ENCODE peak calls at places on chromosomes 1 and 21, in four cellular contexts. B is MM.1S, E is PC-3, V is SK-N-SH. Q is an unnamed sample. For H3K9me2, the result is how much of the 10 kb centered on the place peaks cover.

GRCh38 chr1:160407819-160408801 is 7.7 kb downstream of the VANGL2 start:
- DNase-seq in B (no peak), E (peak), V (peak), Q (peak)

GRCh38 chr1:110040548-110040947 is 6.1 kb downstream of the STRIP1 start:
- DNase-seq in B (no peak), E (no peak), V (no peak), Q (no peak)

GRCh38 chr1:168507271-168507670 is 36.5 kb downstream of the XCL2 start:
- DNase-seq in B (no peak), E (no peak), V (no peak), Q (no peak)

GRCh38 chr1:109229531-109230127 is 15.9 kb downstream of the SARS1 start:
- DNase-seq in B (no peak), E (no peak), V (no peak), Q (no peak)

GRCh38 chr21:41601573-41602371 is 93.8 kb upstream of the TMPRSS2 start:
- DNase-seq in B (no peak), E (peak), V (no peak), Q (no peak)

GRCh38 chr1:212260557-212261342 is 24.5 kb upstream of the PPP2R5A start:
- DNase-seq in B (no peak), E (peak), V (no peak), Q (peak)

GRCh38 chr1:12057940-12058687 is 5.0 kb upstream of the TNFRSF8 start:
- DNase-seq in B (no peak), E (no peak), V (no peak), Q (no peak)

GRCh38 chr1:214438530-214438929 is 112.9 kb downstream of the PTPN14 start:
- DNase-seq in B (no peak), E (no peak), V (no peak), Q (no peak)

GRCh38 chr1:119327066-119327435 is 41.5 kb upstream of the HAO2 start:
- DNase-seq in B (peak), E (no peak), V (no peak), Q (no peak)

GRCh38 chr1:228353601-228354371 is 52.8 kb downstream of the TRIM11 start:
- DNase-seq in B (no peak), E (no peak), V (no peak), Q (no peak)

GRCh38 chr1:233647625-233648024 is 33.7 kb downstream of the KCNK1 start:
- DNase-seq in B (no peak), E (no peak), V (no peak), Q (no peak)

GRCh38 chr1:87176514-87176913 is 152.2 kb upstream of the LMO4 start:
- DNase-seq in B (no peak), E (no peak), V (no peak), Q (no peak)

GRCh38 chr1:235679644-235680043 is 30.1 kb upstream of the GNG4 start:
- DNase-seq in B (no peak), E (no peak), V (no peak), Q (no peak)

GRCh38 chr1:67536957-67537646 is 106.9 kb upstream of the SERBP1 start:
- DNase-seq in B (no peak), E (no peak), V (no peak), Q (no peak)

GRCh38 chr1:155940531-155940992 is 876 bp upstream of the RXFP4 start:
- DNase-seq in B (no peak), E (peak), V (peak), Q (peak)

GRCh38 chr1:150006881-150007401 is 3.6 kb downstream of the OTUD7B start:
- DNase-seq in B (no peak), E (peak), V (no peak), Q (no peak)

GRCh38 chr1:47226121-47226977 is 5.7 kb downstream of the TAL1 start:
- DNase-seq in B (no peak), E (no peak), V (no peak), Q (no peak)

GRCh38 chr1:198693321-198693720 is 54.5 kb downstream of the PTPRC start:
- DNase-seq in B (no peak), E (no peak), V (no peak), Q (no peak)

GRCh38 chr21:31677047-31677446 is 17.6 kb downstream of the SOD1 start:
- DNase-seq in B (no peak), E (no peak), V (no peak), Q (no peak)

GRCh38 chr1:150544204-150544603 is 5.0 kb upstream of the ADAMTSL4 start:
- DNase-seq in B (peak), E (no peak), V (peak), Q (no peak)

GRCh38 chr1:29767769-29768425 is 531.6 kb downstream of the PTPRU start:
- DNase-seq in B (no peak), E (no peak), V (no peak), Q (no peak)

GRCh38 chr1:177137814-177138213 is 26.7 kb downstream of the ASTN1 start:
- DNase-seq in B (no peak), E (no peak), V (no peak), Q (no peak)
- TF ChIP-seq CTCF in B (no peak), E (no peak), V (no peak), Q (no peak)

DNA sequence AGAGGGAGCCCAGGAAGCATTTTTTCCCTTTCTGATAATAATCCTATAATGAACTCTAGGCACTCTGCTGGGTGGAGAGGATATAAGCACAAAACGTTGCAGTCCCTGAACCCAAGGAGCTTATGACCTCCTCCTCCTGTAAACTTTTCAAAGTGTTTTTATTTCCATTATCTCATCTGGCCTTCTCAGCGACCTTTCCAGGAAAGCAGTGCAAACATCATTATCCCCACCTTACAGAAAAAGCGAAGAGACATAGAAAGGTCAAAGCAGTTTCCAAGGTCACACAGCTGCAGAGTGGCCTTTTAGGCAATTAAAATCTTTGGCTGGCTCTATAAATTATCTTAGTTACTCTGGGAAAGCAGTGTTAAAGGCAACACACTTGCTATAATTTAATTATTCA is 63.8 kb downstream of the OLFML3 start:
- DNase-seq in B (no peak), E (no peak), V (no peak), Q (no peak)
- H3K9me2 ChIP-seq in B (under half), E (under half), V (under half), Q (under half)

GRCh38 chr1:24725209-24725651 is 20.0 kb upstream of the CLIC4 start:
- DNase-seq in B (no peak), E (peak), V (no peak), Q (peak)
- H3K27ac ChIP-seq in B (no peak), E (peak), V (no peak), Q (peak)

GRCh38 chr1:54054438-54054749 is 986 bp downstream of the TCEANC2 start:
- DNase-seq in B (no peak), E (no peak), V (no peak), Q (no peak)
- TF ChIP-seq CTCF in B (no peak), E (no peak), V (no peak), Q (no peak)

DNA sequence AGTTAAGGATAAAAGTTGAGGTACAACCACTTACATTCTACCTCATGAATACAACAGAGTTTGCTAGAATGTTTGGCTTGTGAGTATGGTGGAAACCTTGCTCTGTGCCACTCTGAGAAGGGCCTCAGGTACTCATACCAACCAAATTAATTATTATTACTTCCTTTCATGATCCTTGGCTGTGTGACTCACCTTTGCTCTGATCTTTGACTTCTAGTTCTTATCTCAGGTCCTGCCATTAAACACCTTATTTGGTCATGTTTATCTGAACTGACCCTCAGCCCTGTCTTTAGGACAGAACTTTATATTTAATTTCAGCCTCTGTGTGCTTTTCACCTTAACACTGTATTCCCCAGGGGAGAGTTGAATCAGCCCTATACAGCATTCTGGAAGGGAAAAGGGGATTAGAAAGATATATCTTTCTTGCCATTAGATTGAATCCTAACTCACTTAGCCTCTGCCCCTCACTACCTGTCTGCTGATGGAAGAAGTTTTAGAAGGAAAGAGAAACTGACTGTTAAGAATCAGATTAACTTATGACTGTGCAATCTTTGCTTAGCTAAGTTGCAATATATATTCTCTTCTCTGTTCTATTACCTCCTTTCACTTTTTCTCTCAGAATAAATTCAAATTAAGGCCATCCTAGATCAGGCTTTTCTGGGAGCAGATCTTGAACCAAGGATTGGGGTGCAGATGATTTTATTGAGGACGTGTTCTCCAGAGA is 260.4 kb upstream of the DPYD start:
- DNase-seq in B (no peak), E (no peak), V (no peak), Q (no peak)
- H3K9me2 ChIP-seq in B (under half), E (under half), V (under half), Q (under half)

GRCh38 chr1:18288609-18289219 is 181.1 kb downstream of the IGSF21 start:
- DNase-seq in B (no peak), E (no peak), V (peak), Q (no peak)

GRCh38 chr1:18292531-18292930 is 184.9 kb downstream of the IGSF21 start:
- DNase-seq in B (no peak), E (no peak), V (no peak), Q (no peak)

GRCh38 chr1:18293291-18293690 is 185.7 kb downstream of the IGSF21 start:
- DNase-seq in B (no peak), E (no peak), V (no peak), Q (no peak)

GRCh38 chr1:18289597-18289996 is 182.0 kb downstream of the IGSF21 start:
- DNase-seq in B (no peak), E (no peak), V (no peak), Q (no peak)

GRCh38 chr1:18290740-18291412 is 183.3 kb downstream of the IGSF21 start:
- DNase-seq in B (no peak), E (no peak), V (no peak), Q (no peak)
- H3K27ac ChIP-seq in B (no peak), E (no peak), V (no peak), Q (no peak)

GRCh38 chr21:34073032-34073748 is at the start of the genes MRPS6 and SLC5A3:
- DNase-seq in B (peak), E (peak), V (peak), Q (peak)
- TF ChIP-seq CTCF in B (no peak), E (no peak), V (no peak), Q (no peak)

GRCh38 chr1:181607524-181607923 is 124.2 kb downstream of the CACNA1E start:
- DNase-seq in B (no peak), E (no peak), V (no peak), Q (no peak)
- H3K9me2 ChIP-seq in B (under half), E (under half), V (under half), Q (under half)

GRCh38 chr1:93846929-93847810 is 31.8 kb downstream of the DNTTIP2 start:
- DNase-seq in B (peak), E (peak), V (peak), Q (peak)
- H3K27ac ChIP-seq in B (peak), E (peak), V (peak), Q (peak)

GRCh38 chr1:13829152-13829769 is 129.3 kb downstream of the PRDM2 start:
- DNase-seq in B (no peak), E (peak), V (peak), Q (no peak)
- TF ChIP-seq CTCF in B (no peak), E (peak), V (no peak), Q (peak)